ENCODE peak calls at places on chromosomes 12 and 14, in nine cellular contexts. O is astrocyte, N is tibial artery, B is bronchial epithelial cell, X is heart left ventricle, T is fibroblast of lung, G is fibroblast of villous mesenchyme, D is kidney epithelial cell, U is neural progenitor cell. C is an unnamed sample.

GRCh38 chr12:53254816-53255545 is 13.1 kb upstream of the ESPL1 start:
- DNase-seq in B (no peak), N (no peak), D (no peak), U (no peak), G (no peak), T (no peak), O (no peak), X (no peak), C (no peak)

GRCh38 chr12:87667378-87667777 is 361.8 kb downstream of the C12orf50 start:
- DNase-seq in X (no peak), O (peak), U (no peak), B (peak), N (no peak), T (peak), G (peak), D (no peak), C (peak)

GRCh38 chr12:54988402-54989054 is 4.0 kb upstream of the TESPA1 start:
- DNase-seq in T (peak), N (no peak), X (peak), O (no peak), G (no peak), B (no peak), U (no peak), D (no peak), C (peak)

GRCh38 chr14:101761881-101762529 is 496 bp downstream of the PPP2R5C start:
- DNase-seq in T (peak), U (peak), G (no peak), O (no peak), X (peak), B (no peak), N (peak), D (no peak), C (no peak)

GRCh38 chr14:61516957-61517356 is 178.4 kb upstream of the HIF1A start:
- DNase-seq in U (no peak), B (no peak), N (no peak), D (no peak), O (peak), G (no peak), T (peak), X (no peak), C (peak)

GRCh38 chr14:44657153-44657552 is 150.1 kb upstream of the FSCB start:
- DNase-seq in G (no peak), D (no peak), T (no peak), N (no peak), B (no peak), X (no peak), O (no peak), U (no peak), C (no peak)

GRCh38 chr14:70289138-70289537 is 70.3 kb downstream of the COX16 start:
- DNase-seq in O (no peak), D (no peak), B (no peak), N (no peak), X (no peak), G (no peak), T (no peak), U (no peak), C (no peak)

GRCh38 chr12:54215990-54216579 is 27.3 kb upstream of the SMUG1 start:
- DNase-seq in N (no peak), T (no peak), X (no peak), U (no peak), O (no peak), G (no peak), D (no peak), B (no peak), C (no peak)

GRCh38 chr12:123748171-123748570 is 13.9 kb upstream of the DNAH10 start:
- DNase-seq in U (no peak), B (no peak), G (no peak), D (no peak), T (no peak), O (no peak), N (no peak), X (no peak), C (no peak)

DNA sequence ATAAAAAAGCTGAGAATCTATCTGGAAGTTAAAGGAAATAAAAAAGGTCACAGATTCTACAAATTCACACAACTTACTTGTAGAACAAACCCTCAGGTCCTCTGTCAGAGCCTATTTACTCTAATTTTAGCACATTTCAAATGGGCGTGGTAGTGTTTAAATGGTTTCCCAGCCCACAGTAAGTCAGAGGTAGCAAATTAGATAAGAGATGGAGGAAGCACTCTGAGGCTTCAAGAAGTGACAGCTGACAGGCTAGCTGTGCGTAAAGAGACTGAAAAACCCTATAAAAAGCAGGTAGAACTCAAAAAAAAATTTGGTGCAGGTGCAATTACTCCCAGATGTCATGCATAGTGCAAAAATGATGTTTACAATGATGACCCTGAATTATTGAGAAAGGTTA is 7.5 kb downstream of the BHLHE41 start:
- DNase-seq in G (no peak), T (no peak), U (no peak), D (no peak), N (no peak), O (no peak), X (no peak), B (no peak), C (no peak)
- H3K4me3 ChIP-seq in G (no peak), T (no peak), U (no peak), D (no peak), N (no peak), O (no peak), X (no peak), B (no peak), C (no peak)

GRCh38 chr12:100138048-100138907 is 4.4 kb downstream of the BLTP3B start:
- DNase-seq in B (peak), O (no peak), T (no peak), X (no peak), N (no peak), G (peak), U (no peak), D (no peak), C (peak)
- TF ChIP-seq CTCF in B (peak), O (peak), T (peak), X (peak), N (no peak), G (peak), U (peak), D (peak), C (peak)

GRCh38 chr12:114682101-114682919 is 1.7 kb downstream of the TBX3 start:
- DNase-seq in X (no peak), B (no peak), N (no peak), D (no peak), O (no peak), U (no peak), T (no peak), G (peak), C (no peak)
- H3K4me3 ChIP-seq in X (peak), B (no peak), N (peak), D (peak), O (peak), U (peak), T (peak), G (peak), C (peak)

DNA sequence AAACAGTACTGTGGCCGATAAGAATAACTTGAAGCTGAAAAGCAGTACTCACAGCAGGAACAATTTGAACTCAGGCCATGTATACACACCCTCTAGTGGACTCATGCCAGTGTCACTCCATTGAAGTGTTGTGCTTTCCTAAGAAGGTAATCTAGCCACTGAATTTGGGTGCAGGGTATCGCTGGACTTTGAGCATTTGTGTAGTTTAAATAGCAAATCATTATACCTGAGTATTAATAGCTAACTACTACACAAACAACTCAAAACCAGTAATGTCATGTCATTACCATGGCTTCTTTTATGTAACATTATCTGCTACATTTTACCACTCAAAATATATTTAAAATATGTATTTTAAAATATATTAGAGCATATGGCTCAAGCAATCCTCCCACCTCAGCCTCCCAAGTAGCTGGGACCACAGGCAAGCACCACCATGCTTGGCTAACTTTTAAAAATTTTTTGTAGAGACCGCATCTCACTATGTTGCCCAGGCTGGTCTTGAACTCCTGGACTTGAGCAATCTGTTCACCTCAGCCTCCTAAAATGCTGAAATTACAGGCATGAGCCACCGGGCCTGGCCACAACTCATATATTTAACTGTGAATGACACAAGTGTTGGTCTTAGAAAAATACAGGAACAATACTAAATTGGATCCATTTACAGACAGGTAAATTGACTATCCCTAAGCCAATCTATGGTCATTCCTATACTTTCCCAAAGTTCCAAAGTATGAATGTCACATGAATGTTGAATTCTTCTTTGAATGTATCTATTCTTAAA is 25.6 kb upstream of the ARID4A start:
- DNase-seq in D (no peak), G (no peak), N (no peak), B (peak), X (peak), O (peak), U (no peak), T (peak), C (peak)
- TF ChIP-seq CTCF in D (peak), G (peak), N (no peak), B (peak), X (peak), O (peak), U (peak), T (peak), C (peak)

DNA sequence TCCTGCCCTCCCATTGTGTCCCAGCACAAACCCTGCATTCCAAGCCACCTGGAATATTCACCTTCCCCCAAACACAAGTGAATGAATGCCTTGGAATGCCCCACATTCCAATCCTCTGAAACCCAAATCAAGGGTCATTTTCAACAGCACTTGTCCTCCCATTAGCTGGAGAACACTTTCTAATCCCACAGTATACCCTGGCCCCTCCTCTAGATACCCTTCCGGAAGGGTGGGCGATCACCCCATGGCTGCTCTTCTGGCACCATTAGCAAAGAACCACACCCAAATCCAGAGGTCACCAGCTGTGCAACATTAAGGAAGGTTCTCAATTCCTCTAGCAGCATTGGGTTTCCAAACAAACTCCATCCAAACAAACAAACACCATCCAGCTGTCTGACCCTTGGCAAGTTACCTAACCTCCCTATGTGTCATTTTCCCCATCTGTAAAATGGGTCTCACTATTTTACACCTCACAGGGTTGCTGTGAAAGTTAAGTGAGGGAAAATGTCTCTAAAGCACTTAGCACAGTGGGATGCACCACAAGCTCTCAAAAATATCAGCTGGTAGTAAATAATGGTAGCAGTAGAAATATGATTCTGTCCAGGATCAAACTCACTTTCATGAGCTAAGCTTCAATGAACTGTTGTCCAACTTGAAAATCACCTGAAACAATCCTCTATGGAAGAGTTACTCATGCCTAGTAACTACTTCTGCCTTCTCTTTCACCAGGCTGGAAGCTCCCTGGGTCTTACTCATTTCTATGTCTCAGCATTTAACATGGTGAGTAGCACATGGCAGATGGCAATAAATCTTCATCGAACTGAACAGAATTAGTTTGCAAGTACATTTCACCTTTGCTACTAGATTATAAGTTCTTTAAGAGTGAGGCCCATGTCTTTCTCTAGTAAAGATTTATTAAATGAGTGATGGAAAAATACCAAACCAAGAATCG is 5.3 kb downstream of the NUAK1 start:
- DNase-seq in N (no peak), G (no peak), B (peak), D (peak), O (peak), T (peak), X (no peak), U (peak), C (no peak)
- H3K4me3 ChIP-seq in N (no peak), G (no peak), B (no peak), D (no peak), O (no peak), T (no peak), X (no peak), U (no peak), C (no peak)

DNA sequence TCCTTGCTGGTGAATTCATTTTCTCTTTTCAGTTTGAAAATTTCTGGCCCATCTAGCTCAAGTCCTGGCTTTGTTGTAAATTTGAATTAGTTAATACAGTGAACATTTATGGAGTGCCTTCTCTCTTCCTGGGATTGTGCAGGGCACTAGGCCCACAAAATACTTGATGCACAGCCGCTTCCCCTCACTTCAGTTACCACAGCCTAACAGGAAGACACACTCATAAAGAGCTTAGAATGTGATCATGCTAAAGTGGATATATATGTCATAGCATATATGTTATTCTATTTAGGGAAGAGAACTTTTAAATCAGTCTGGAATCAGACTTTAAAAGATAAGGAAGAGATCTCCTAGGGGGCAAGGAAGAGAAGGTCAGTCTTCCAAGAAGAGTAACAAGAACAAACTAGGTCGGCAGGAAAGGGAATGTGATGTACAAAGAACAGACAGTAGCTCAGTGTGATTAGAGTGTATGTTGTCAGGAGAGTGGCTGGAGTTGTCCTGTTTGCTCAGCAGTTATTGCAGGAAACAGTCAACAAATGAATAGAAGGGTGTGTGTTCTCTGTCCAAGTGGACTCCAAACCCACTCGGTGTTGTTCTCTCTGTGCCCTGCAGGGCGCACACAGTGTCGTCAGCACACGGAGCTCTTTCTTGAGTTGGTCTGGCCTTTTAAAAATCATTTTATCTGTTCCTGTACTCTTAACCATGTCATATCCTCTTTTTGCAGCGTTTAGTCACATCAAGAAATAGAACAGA is 74.4 kb downstream of the DAAM1 start:
- DNase-seq in T (no peak), X (no peak), U (no peak), B (no peak), O (no peak), N (no peak), D (no peak), G (no peak), C (no peak)
- TF ChIP-seq CTCF in T (no peak), X (peak), U (peak), B (peak), O (no peak), N (no peak), D (no peak), G (peak), C (peak)

GRCh38 chr12:94872007-94872653 is 131.4 kb downstream of the NDUFA12 start:
- DNase-seq in U (no peak), T (no peak), X (no peak), B (peak), N (no peak), G (no peak), D (no peak), O (no peak), C (no peak)

GRCh38 chr12:94873368-94874085 is 130.0 kb downstream of the NDUFA12 start:
- DNase-seq in O (no peak), X (no peak), D (no peak), B (no peak), G (peak), U (peak), T (no peak), N (no peak), C (no peak)

GRCh38 chr12:94874986-94875312 is 128.5 kb downstream of the NDUFA12 start:
- DNase-seq in U (peak), N (no peak), T (no peak), D (no peak), B (peak), G (no peak), X (no peak), O (no peak), C (no peak)

GRCh38 chr12:94874086-94874985 is 129.2 kb downstream of the NDUFA12 start:
- DNase-seq in D (no peak), N (no peak), O (no peak), X (no peak), G (no peak), U (peak), B (no peak), T (no peak), C (no peak)

DNA sequence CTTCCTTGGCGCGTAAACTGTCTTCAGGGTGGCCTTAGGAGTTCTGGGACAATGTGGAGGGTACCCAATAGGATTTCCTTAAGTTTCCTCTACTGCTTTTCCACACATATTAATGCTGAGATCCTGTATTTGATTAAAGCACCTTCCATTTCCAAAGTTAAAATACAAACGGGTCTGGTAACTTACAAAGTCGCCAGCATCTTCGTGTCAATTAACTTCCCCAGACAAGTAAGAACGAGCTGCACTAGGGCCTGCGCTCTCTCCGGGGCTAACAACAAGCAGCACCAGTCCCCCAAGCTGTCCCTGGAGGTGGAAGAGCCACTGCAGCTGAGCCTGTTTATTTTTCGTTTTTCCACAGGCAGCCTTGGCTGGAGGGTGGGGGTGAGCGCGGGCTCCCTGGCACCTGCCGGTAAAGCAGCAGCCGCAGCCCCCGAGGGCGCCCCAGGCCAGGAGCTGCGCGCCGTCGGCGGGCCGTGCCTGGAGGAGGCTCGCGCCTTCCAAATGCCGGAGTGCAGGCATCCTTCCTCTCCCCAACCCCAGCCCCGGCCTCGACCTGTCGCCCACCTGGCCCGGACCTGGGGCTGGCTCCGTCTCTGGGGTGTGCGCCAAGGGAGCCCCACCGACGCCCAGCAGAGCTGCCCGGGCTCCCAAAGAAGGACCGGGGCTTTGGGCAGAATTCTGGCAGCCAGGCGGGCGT is 130.7 kb downstream of the NDUFA12 start:
- DNase-seq in B (no peak), T (no peak), U (peak), N (no peak), G (peak), X (peak), O (no peak), D (no peak), C (no peak)
- H3K4me3 ChIP-seq in B (no peak), T (peak), U (peak), N (peak), G (peak), X (peak), O (no peak), D (peak), C (no peak)

GRCh38 chr14:75317148-75317547 is 38.5 kb downstream of the FOS start:
- DNase-seq in O (no peak), U (no peak), N (no peak), G (no peak), B (no peak), D (no peak), X (no peak), T (no peak), C (no peak)
- TF ChIP-seq CTCF in O (no peak), U (no peak), N (no peak), G (no peak), B (no peak), D (no peak), X (no peak), T (no peak), C (no peak)

DNA sequence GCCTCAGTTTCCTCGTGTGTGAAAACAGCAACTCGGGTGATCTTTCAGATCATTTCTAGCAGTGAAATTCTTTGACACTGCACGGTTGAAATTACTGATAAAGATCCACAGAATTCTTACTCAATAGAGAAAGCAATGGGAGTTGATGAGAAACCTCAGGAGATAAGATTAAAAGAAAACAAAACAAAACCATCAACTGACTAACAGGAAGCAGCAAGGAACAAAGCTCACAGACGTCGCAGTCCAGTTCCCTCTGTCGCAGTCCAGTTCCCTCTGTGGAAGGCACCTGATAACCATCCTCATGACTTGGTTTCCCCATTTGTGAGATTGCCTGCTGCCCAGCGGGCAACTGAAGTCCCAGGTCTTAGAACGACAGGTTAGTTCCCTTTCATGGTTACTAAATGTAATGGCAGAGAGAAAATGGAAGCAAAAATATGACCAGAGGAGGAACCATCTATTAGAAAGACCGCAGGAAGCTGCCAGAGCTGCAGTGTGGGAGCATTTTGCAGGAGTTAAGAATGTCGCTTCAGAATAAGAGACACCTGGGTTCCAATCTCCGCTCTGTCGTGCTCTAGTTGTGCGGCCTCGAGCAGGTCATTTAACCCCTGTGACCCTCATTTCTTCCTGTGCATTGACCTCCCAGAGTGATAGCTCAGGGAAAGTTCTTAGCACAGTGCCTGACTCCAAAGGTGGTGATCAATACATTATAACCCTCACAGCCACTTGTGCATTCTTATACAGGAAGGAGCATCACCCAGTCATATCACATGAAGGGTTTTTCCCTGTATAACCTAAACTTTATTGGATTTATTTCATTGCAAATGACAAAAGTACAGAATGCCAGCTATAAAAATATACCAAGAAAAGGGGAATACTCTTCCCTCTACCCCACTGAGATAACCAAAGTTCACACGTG is 5.1 kb upstream of the MED13L start:
- DNase-seq in D (no peak), G (peak), U (peak), B (no peak), N (no peak), T (no peak), O (no peak), X (no peak), C (no peak)
- H3K4me3 ChIP-seq in D (no peak), G (peak), U (no peak), B (no peak), N (no peak), T (no peak), O (no peak), X (no peak), C (no peak)